ENCODE peak calls at places on chromosomes 7 and 10, in ten cellular contexts. One of them, this sample, is unnamed.

GRCh38 chr10:105391670-105392331 is 750.7 kb downstream of the SORCS3 start:
- DNase-seq in MM.1S: no peak
- DNase-seq in AG10803: no peak
- DNase-seq in cardiac muscle cell: no peak
- DNase-seq in lower lobe of right lung: no peak
- DNase-seq in heart right ventricle: no peak
- DNase-seq in endothelial cell: no peak
- DNase-seq in RWPE1: no peak
- DNase-seq in GM10248: no peak
- DNase-seq in neural progenitor cell: no peak
- DNase-seq in this sample: no peak

GRCh38 chr7:7304705-7305475 is 122.5 kb downstream of the C1GALT1 start:
- DNase-seq in MM.1S: no peak
- DNase-seq in AG10803: no peak
- DNase-seq in cardiac muscle cell: no peak
- DNase-seq in lower lobe of right lung: no peak
- DNase-seq in heart right ventricle: no peak
- DNase-seq in endothelial cell: no peak
- DNase-seq in RWPE1: no peak
- DNase-seq in GM10248: no peak
- DNase-seq in neural progenitor cell: no peak
- DNase-seq in this sample: no peak

GRCh38 chr7:63042730-63043511 is 955.7 kb upstream of the ZNF722 start:
- DNase-seq in MM.1S: no peak
- DNase-seq in AG10803: no peak
- DNase-seq in cardiac muscle cell: no peak
- DNase-seq in lower lobe of right lung: no peak
- DNase-seq in heart right ventricle: no peak
- DNase-seq in endothelial cell: no peak
- DNase-seq in RWPE1: no peak
- DNase-seq in GM10248: no peak
- DNase-seq in neural progenitor cell: no peak
- DNase-seq in this sample: no peak

GRCh38 chr7:156534925-156535324 is 105.6 kb upstream of the RNF32 start:
- DNase-seq in MM.1S: no peak
- DNase-seq in AG10803: no peak
- DNase-seq in cardiac muscle cell: no peak
- DNase-seq in lower lobe of right lung: no peak
- DNase-seq in heart right ventricle: no peak
- DNase-seq in endothelial cell: no peak
- DNase-seq in RWPE1: no peak
- DNase-seq in GM10248: no peak
- DNase-seq in neural progenitor cell: no peak
- DNase-seq in this sample: no peak

GRCh38 chr7:13538669-13539068 is 450.8 kb downstream of the ETV1 start:
- DNase-seq in MM.1S: no peak
- DNase-seq in AG10803: no peak
- DNase-seq in cardiac muscle cell: no peak
- DNase-seq in lower lobe of right lung: no peak
- DNase-seq in heart right ventricle: no peak
- DNase-seq in endothelial cell: no peak
- DNase-seq in RWPE1: no peak
- DNase-seq in GM10248: no peak
- DNase-seq in neural progenitor cell: no peak
- DNase-seq in this sample: no peak

GRCh38 chr7:140214075-140214684 is 37.4 kb upstream of the KDM7A start:
- DNase-seq in MM.1S: peak; percentile 86
- DNase-seq in AG10803: peak; percentile 31
- DNase-seq in cardiac muscle cell: no peak
- DNase-seq in lower lobe of right lung: peak; percentile 55
- DNase-seq in heart right ventricle: no peak
- DNase-seq in endothelial cell: no peak
- DNase-seq in RWPE1: no peak
- DNase-seq in GM10248: no peak
- DNase-seq in neural progenitor cell: no peak
- DNase-seq in this sample: no peak

GRCh38 chr10:70974351-70974901 is 86.1 kb upstream of the PCBD1 start:
- DNase-seq in MM.1S: peak; percentile 30
- DNase-seq in AG10803: peak; percentile 15
- DNase-seq in cardiac muscle cell: no peak
- DNase-seq in lower lobe of right lung: no peak
- DNase-seq in heart right ventricle: no peak
- DNase-seq in endothelial cell: no peak
- DNase-seq in RWPE1: peak; percentile 53
- DNase-seq in GM10248: no peak
- DNase-seq in neural progenitor cell: no peak
- DNase-seq in this sample: no peak

GRCh38 chr7:127251048-127251451 is 1.7 kb downstream of the GRM8 start:
- DNase-seq in MM.1S: no peak
- DNase-seq in AG10803: no peak
- DNase-seq in cardiac muscle cell: no peak
- DNase-seq in lower lobe of right lung: no peak
- DNase-seq in heart right ventricle: no peak
- DNase-seq in endothelial cell: peak; percentile 10
- DNase-seq in RWPE1: no peak
- DNase-seq in GM10248: no peak
- DNase-seq in neural progenitor cell: peak; percentile 32
- DNase-seq in this sample: no peak

GRCh38 chr10:88286030-88286429 is 297.1 kb downstream of the RNLS start:
- DNase-seq in MM.1S: no peak
- DNase-seq in AG10803: no peak
- DNase-seq in cardiac muscle cell: no peak
- DNase-seq in lower lobe of right lung: no peak
- DNase-seq in heart right ventricle: no peak
- DNase-seq in endothelial cell: no peak
- DNase-seq in RWPE1: no peak
- DNase-seq in GM10248: no peak
- DNase-seq in neural progenitor cell: no peak
- DNase-seq in this sample: no peak

GRCh38 chr7:137731436-137731835 is 115.3 kb downstream of the DGKI start:
- DNase-seq in MM.1S: no peak
- DNase-seq in AG10803: peak; percentile 54
- DNase-seq in cardiac muscle cell: no peak
- DNase-seq in lower lobe of right lung: no peak
- DNase-seq in heart right ventricle: no peak
- DNase-seq in endothelial cell: no peak
- DNase-seq in RWPE1: no peak
- DNase-seq in GM10248: no peak
- DNase-seq in neural progenitor cell: no peak
- DNase-seq in this sample: no peak

GRCh38 chr7:7751243-7752092 is 33.1 kb upstream of the RPA3 start:
- DNase-seq in MM.1S: peak; percentile 46
- DNase-seq in AG10803: no peak
- DNase-seq in cardiac muscle cell: no peak
- DNase-seq in lower lobe of right lung: no peak
- DNase-seq in heart right ventricle: no peak
- DNase-seq in endothelial cell: no peak
- DNase-seq in RWPE1: no peak
- DNase-seq in GM10248: no peak
- DNase-seq in neural progenitor cell: no peak
- DNase-seq in this sample: no peak

GRCh38 chr10:100828744-100829102 is 83.3 kb downstream of the PAX2 start:
- DNase-seq in MM.1S: peak; percentile 33
- DNase-seq in AG10803: no peak
- DNase-seq in cardiac muscle cell: peak; percentile 40
- DNase-seq in lower lobe of right lung: no peak
- DNase-seq in heart right ventricle: no peak
- DNase-seq in endothelial cell: no peak
- DNase-seq in RWPE1: no peak
- DNase-seq in GM10248: peak; percentile 70
- DNase-seq in neural progenitor cell: peak; percentile 70
- DNase-seq in this sample: no peak

GRCh38 chr7:127678947-127679346 is 27.0 kb downstream of the SND1 start:
- DNase-seq in MM.1S: no peak
- DNase-seq in AG10803: no peak
- DNase-seq in cardiac muscle cell: no peak
- DNase-seq in lower lobe of right lung: no peak
- DNase-seq in heart right ventricle: no peak
- DNase-seq in endothelial cell: no peak
- DNase-seq in RWPE1: no peak
- DNase-seq in GM10248: peak; percentile 63
- DNase-seq in neural progenitor cell: no peak
- DNase-seq in this sample: no peak

GRCh38 chr7:139763330-139763729 is 14.5 kb downstream of the HIPK2 start:
- DNase-seq in MM.1S: no peak
- DNase-seq in AG10803: peak; percentile 61
- DNase-seq in cardiac muscle cell: no peak
- DNase-seq in lower lobe of right lung: no peak
- DNase-seq in heart right ventricle: no peak
- DNase-seq in endothelial cell: no peak
- DNase-seq in RWPE1: no peak
- DNase-seq in GM10248: no peak
- DNase-seq in neural progenitor cell: no peak
- DNase-seq in this sample: no peak

GRCh38 chr7:155258233-155258575 is 39.5 kb upstream of the INSIG1 start:
- DNase-seq in MM.1S: no peak
- DNase-seq in AG10803: peak; percentile 96
- DNase-seq in cardiac muscle cell: no peak
- DNase-seq in lower lobe of right lung: no peak
- DNase-seq in heart right ventricle: no peak
- DNase-seq in endothelial cell: no peak
- DNase-seq in RWPE1: peak; percentile 63
- DNase-seq in GM10248: no peak
- DNase-seq in neural progenitor cell: no peak
- DNase-seq in this sample: no peak

GRCh38 chr7:130923930-130924329 is 189.9 kb upstream of the KLF14 start:
- DNase-seq in MM.1S: no peak
- DNase-seq in AG10803: no peak
- DNase-seq in cardiac muscle cell: no peak
- DNase-seq in lower lobe of right lung: no peak
- DNase-seq in heart right ventricle: no peak
- DNase-seq in endothelial cell: no peak
- DNase-seq in RWPE1: no peak
- DNase-seq in GM10248: no peak
- DNase-seq in neural progenitor cell: no peak
- DNase-seq in this sample: no peak

DNA sequence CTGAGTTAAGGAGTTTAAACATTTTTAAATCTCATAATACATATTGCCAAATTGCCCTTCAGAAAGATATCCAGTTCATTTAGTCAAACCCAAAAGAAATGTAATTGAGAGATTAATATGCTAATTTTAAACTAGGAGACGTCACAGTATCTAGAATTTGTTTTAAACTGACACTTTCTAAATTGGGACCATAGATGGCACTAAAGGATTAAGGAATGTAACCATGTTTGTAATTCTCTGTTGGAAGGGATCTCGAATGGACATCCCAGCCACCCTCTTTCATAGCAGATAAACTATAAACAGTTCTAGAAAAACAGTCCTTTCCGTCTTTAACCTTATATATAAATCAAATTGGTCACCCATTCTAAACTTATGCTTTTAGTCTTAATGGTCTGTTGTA is 30.0 kb upstream of the SAMD9L start:
- DNase-seq in MM.1S: no peak
- DNase-seq in AG10803: no peak
- DNase-seq in cardiac muscle cell: no peak
- DNase-seq in lower lobe of right lung: no peak
- DNase-seq in heart right ventricle: no peak
- DNase-seq in endothelial cell: no peak
- DNase-seq in RWPE1: peak; percentile 32
- DNase-seq in GM10248: no peak
- DNase-seq in neural progenitor cell: no peak
- DNase-seq in this sample: no peak
- TF ChIP-seq CTCF in MM.1S: peak; percentile 25
- TF ChIP-seq CTCF in AG10803: peak; percentile 24
- TF ChIP-seq CTCF in cardiac muscle cell: peak; percentile 23
- TF ChIP-seq CTCF in lower lobe of right lung: no peak
- TF ChIP-seq CTCF in heart right ventricle: no peak
- TF ChIP-seq CTCF in endothelial cell: no peak
- TF ChIP-seq CTCF in RWPE1: peak; percentile 37
- TF ChIP-seq CTCF in GM10248: no peak
- TF ChIP-seq CTCF in neural progenitor cell: no peak
- TF ChIP-seq CTCF in this sample: no peak

DNA sequence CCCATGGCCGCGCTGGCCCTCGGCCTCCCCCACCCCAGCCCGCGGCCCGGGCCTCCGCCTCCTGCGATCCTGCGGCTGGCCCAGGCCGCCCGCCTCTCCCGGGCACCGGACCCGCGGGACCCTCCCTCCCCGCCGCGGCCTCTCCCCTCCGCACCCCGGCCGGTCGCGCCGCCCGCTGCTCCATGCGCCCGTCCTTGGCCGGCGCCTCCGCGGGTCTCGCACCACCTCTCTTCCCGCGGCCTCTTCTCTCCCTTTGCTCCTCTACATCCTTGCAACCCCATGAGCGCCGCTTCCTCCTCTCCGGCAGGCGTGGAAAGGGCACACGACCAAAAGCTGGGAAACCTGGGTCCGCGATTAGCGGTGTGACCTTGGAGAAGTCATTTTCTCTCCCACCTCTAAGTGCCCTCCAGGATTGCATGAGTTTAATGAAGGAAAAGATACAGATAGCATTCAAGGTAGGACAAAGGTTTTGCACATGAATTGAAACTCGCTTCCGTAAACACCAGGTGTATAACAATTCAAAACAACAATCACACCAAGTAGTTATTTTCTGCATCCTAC is 449 bp upstream of the SRPK2 start:
- DNase-seq in MM.1S: peak; percentile 26
- DNase-seq in AG10803: peak; percentile 56
- DNase-seq in cardiac muscle cell: peak; percentile 77
- DNase-seq in lower lobe of right lung: peak; percentile 60
- DNase-seq in heart right ventricle: no peak
- DNase-seq in endothelial cell: peak; percentile 52
- DNase-seq in RWPE1: peak; percentile 70
- DNase-seq in GM10248: no peak
- DNase-seq in neural progenitor cell: peak; percentile 73
- DNase-seq in this sample: peak; percentile 32
- TF ChIP-seq CTCF in MM.1S: no peak
- TF ChIP-seq CTCF in AG10803: no peak
- TF ChIP-seq CTCF in cardiac muscle cell: no peak
- TF ChIP-seq CTCF in lower lobe of right lung: no peak
- TF ChIP-seq CTCF in heart right ventricle: no peak
- TF ChIP-seq CTCF in endothelial cell: no peak
- TF ChIP-seq CTCF in RWPE1: no peak
- TF ChIP-seq CTCF in GM10248: no peak
- TF ChIP-seq CTCF in neural progenitor cell: no peak
- TF ChIP-seq CTCF in this sample: no peak

DNA sequence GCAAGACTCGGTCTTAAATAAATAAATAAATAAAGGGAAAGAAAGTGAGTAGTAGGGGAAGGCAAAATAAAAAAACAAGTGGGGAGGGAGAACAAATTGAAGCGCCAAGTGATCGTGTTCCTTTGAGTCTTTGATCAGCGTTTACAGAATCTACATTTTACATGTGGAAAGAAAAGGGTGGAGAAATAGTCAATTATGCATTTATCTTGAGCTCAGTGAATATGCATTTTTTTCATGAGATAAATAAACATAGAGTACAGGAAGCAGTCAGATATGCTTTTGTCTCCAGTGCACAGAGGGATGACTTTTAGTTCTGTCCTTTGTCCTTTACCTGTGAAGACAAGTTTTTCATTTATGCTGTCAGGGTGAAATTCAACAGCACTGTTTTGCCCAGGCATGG is 6.1 kb upstream of the GUSB start:
- DNase-seq in MM.1S: no peak
- DNase-seq in AG10803: no peak
- DNase-seq in cardiac muscle cell: no peak
- DNase-seq in lower lobe of right lung: no peak
- DNase-seq in heart right ventricle: no peak
- DNase-seq in endothelial cell: no peak
- DNase-seq in RWPE1: no peak
- DNase-seq in GM10248: no peak
- DNase-seq in neural progenitor cell: no peak
- DNase-seq in this sample: no peak
- TF ChIP-seq CTCF in MM.1S: no peak
- TF ChIP-seq CTCF in AG10803: no peak
- TF ChIP-seq CTCF in cardiac muscle cell: no peak
- TF ChIP-seq CTCF in lower lobe of right lung: no peak
- TF ChIP-seq CTCF in heart right ventricle: no peak
- TF ChIP-seq CTCF in endothelial cell: no peak
- TF ChIP-seq CTCF in RWPE1: no peak
- TF ChIP-seq CTCF in GM10248: no peak
- TF ChIP-seq CTCF in neural progenitor cell: no peak
- TF ChIP-seq CTCF in this sample: no peak

GRCh38 chr10:15367296-15367830 is 3.7 kb downstream of the FAM171A1 start:
- DNase-seq in MM.1S: no peak
- DNase-seq in AG10803: no peak
- DNase-seq in cardiac muscle cell: no peak
- DNase-seq in lower lobe of right lung: no peak
- DNase-seq in heart right ventricle: no peak
- DNase-seq in endothelial cell: no peak
- DNase-seq in RWPE1: no peak
- DNase-seq in GM10248: no peak
- DNase-seq in neural progenitor cell: no peak
- DNase-seq in this sample: no peak
- TF ChIP-seq CTCF in MM.1S: no peak
- TF ChIP-seq CTCF in AG10803: no peak
- TF ChIP-seq CTCF in cardiac muscle cell: no peak
- TF ChIP-seq CTCF in lower lobe of right lung: no peak
- TF ChIP-seq CTCF in heart right ventricle: no peak
- TF ChIP-seq CTCF in endothelial cell: no peak
- TF ChIP-seq CTCF in RWPE1: no peak
- TF ChIP-seq CTCF in GM10248: no peak
- TF ChIP-seq CTCF in neural progenitor cell: no peak
- TF ChIP-seq CTCF in this sample: no peak

This sample was measured in HCT116.